ENCODE peak calls at places on chromosome 10, in six cellular contexts. R is mammary epithelial cell; S is effector memory CD4-positive, alpha-beta T cell; Y is prostate gland; U is neuronal stem cell; N is GM06990. I is an unnamed sample.

GRCh38 chr10:110919349-110919931 is at the start of gene SHOC2:
- DNase-seq in R (no peak), S (peak; percentile 99), Y (peak; percentile 99), U (no peak), N (no peak), I (no peak)

GRCh38 chr10:125559210-125559609 is 123.8 kb downstream of the TEX36 start:
- DNase-seq in R (no peak), S (no peak), Y (no peak), U (no peak), N (no peak), I (no peak)

GRCh38 chr10:66180651-66181318 is 745.1 kb upstream of the LRRTM3 start:
- DNase-seq in R (peak; percentile 40), S (no peak), Y (peak; percentile 22), U (peak; percentile 59), N (peak; percentile 1), I (peak; percentile 20)

GRCh38 chr10:114933588-114933987 is 4.4 kb upstream of the TRUB1 start:
- DNase-seq in R (peak; percentile 73), S (no peak), Y (no peak), U (no peak), N (no peak), I (no peak)

GRCh38 chr10:121653608-121654007 is 55.4 kb upstream of the FGFR2 start:
- DNase-seq in R (no peak), S (no peak), Y (no peak), U (no peak), N (no peak), I (no peak)

GRCh38 chr10:57979466-57979865 is 288.2 kb downstream of the IPMK start:
- DNase-seq in R (no peak), S (no peak), Y (no peak), U (no peak), N (no peak), I (no peak)

GRCh38 chr10:79322616-79323566 is 24.4 kb upstream of the PPIF start:
- DNase-seq in R (peak; percentile 82), S (peak; percentile 79), Y (peak; percentile 76), U (no peak), N (peak; percentile 56), I (peak; percentile 78)

GRCh38 chr10:119243478-119243877 is 36.1 kb downstream of the GRK5 start:
- DNase-seq in R (no peak), S (no peak), Y (no peak), U (no peak), N (no peak), I (no peak)

GRCh38 chr10:94324609-94325233 is 38.0 kb downstream of the NOC3L start:
- DNase-seq in R (peak; percentile 13), S (no peak), Y (no peak), U (no peak), N (no peak), I (no peak)

GRCh38 chr10:30877111-30877510 is 154.6 kb downstream of the ZNF438 start:
- DNase-seq in R (no peak), S (no peak), Y (no peak), U (no peak), N (no peak), I (no peak)

GRCh38 chr10:3477683-3478082 is 305.1 kb upstream of the PITRM1 start:
- DNase-seq in R (peak; percentile 94), S (no peak), Y (no peak), U (no peak), N (no peak), I (no peak)

GRCh38 chr10:27742195-27742925 is 3.3 kb downstream of the MKX start:
- DNase-seq in R (peak; percentile 63), S (peak; percentile 47), Y (peak; percentile 59), U (no peak), N (peak; percentile 87), I (peak; percentile 86)

GRCh38 chr10:14379556-14380330 is 49.0 kb upstream of the FRMD4A start:
- DNase-seq in R (no peak), S (no peak), Y (no peak), U (no peak), N (no peak), I (no peak)

GRCh38 chr10:88080213-88080612 is 216.8 kb downstream of the PTEN start:
- DNase-seq in R (no peak), S (no peak), Y (peak; percentile 25), U (no peak), N (peak; percentile 64), I (no peak)

GRCh38 chr10:88081457-88082054 is 218.1 kb downstream of the PTEN start:
- DNase-seq in R (no peak), S (no peak), Y (no peak), U (no peak), N (no peak), I (no peak)

GRCh38 chr10:88082391-88082790 is 219.0 kb downstream of the PTEN start:
- DNase-seq in R (no peak), S (no peak), Y (no peak), U (no peak), N (no peak), I (no peak)

GRCh38 chr10:88083597-88083989 is 220.2 kb downstream of the PTEN start:
- DNase-seq in R (no peak), S (no peak), Y (no peak), U (no peak), N (no peak), I (no peak)

DNA sequence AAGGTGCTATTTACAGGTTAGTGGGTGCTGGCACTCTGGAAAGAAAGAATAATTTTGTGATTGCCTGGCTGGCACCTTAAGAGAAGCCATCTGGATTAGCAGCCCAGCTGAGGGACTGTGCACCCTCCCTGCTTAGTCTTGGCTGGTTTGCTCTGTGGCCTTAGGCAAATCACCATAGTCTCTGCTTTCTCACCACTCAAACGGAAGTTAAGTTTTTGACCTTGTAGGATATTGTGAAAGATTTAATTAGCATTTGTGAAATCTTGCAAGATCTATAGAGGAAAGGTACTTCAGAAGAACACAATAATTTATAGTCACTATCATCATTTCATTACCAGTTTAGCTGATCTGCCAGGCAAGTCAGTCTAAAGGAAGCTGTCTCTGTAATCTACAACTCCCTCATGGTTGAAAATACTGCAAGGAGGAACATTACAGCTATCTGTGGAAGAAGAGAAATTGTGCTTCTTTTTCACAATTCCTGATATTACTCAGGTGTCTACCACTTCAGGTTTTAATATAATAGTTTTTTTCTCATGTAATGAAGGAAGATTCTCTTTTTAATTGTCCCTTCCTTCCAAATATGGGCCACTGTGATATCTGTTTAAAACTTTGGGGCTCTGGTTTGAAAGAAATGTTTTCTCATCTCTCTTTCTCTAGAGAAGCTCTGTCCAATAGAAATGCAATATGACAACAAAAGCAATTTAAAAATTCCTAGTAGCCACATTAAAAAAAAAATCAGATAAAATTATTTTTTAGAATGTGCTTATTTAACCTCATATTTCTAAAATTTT is 219.6 kb downstream of the PTEN start:
- DNase-seq in R (peak; percentile 14), S (no peak), Y (no peak), U (no peak), N (no peak), I (no peak)
- H3K4me3 ChIP-seq in R (no peak overlapping the region), S (no peak overlapping the region), Y (no peak overlapping the region), U (no peak overlapping the region), N (peak overlapping the region; percentile 27), I (no peak overlapping the region)

GRCh38 chr10:44988957-44989620 is 10.5 kb upstream of the DEPP1 start:
- DNase-seq in R (no peak), S (no peak), Y (no peak), U (no peak), N (no peak), I (no peak)

GRCh38 chr10:44990965-44991364 is 9.8 kb upstream of the ZNF22 start:
- DNase-seq in R (no peak), S (no peak), Y (no peak), U (no peak), N (no peak), I (no peak)

GRCh38 chr10:44990302-44990655 is 10.4 kb upstream of the ZNF22 start:
- DNase-seq in R (no peak), S (no peak), Y (no peak), U (peak; percentile 27), N (no peak), I (no peak)

GRCh38 chr10:44991571-44991970 is 9.2 kb upstream of the ZNF22 start:
- DNase-seq in R (no peak), S (no peak), Y (peak; percentile 9), U (no peak), N (no peak), I (no peak)

DNA sequence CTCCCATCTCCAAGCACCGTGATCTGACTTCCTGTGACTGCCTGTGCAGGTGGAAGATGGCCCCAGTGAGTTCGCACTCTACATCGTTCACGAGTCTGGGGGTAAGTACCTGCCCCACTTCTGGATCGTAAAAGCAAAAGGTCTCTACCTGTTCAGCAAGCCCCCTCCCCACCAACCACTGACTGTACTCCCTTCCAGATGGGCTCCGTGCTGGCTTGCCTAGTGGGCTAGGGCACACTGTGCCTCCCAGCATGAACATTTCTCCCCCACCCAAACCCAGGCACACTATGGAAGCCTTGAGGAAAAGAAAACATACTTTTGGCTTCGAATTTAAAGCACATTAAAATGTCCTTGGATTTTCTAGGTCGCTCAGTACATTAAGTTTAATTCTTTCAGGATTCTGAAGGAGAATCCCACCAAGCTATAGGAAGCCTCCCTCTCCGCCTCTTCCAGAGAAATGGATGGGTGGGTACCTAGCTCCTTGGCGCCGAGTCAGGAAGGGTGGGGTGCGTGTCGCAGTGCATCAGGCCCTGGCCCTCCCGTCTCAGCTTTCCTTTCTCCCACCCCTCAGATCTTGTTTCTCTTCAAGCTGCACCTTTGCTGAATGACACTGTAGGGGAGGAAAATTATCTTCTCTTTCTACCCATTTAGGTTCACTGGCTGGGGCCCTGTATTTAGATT is 11.0 kb upstream of the ZNF22 start:
- DNase-seq in R (no peak), S (no peak), Y (no peak), U (no peak), N (no peak), I (no peak)
- H3K4me3 ChIP-seq in R (no peak overlapping the region), S (no peak overlapping the region), Y (no peak overlapping the region), U (no peak overlapping the region), N (no peak overlapping the region), I (no peak overlapping the region)

GRCh38 chr10:69230128-69230527 is 10.0 kb downstream of the HKDC1 start:
- DNase-seq in R (no peak), S (no peak), Y (no peak), U (no peak), N (no peak), I (no peak)

GRCh38 chr10:69234447-69234846 is 14.3 kb downstream of the HKDC1 start:
- DNase-seq in R (no peak), S (no peak), Y (no peak), U (no peak), N (no peak), I (no peak)

GRCh38 chr10:69229565-69229886 is 9.4 kb downstream of the HKDC1 start:
- DNase-seq in R (no peak), S (peak; percentile 31), Y (no peak), U (no peak), N (no peak), I (no peak)

GRCh38 chr10:69232252-69232651 is 12.1 kb downstream of the HKDC1 start:
- DNase-seq in R (peak; percentile 76), S (no peak), Y (no peak), U (no peak), N (no peak), I (peak; percentile 46)

GRCh38 chr10:69232736-69233135 is 12.6 kb downstream of the HKDC1 start:
- DNase-seq in R (no peak), S (peak; percentile 26), Y (no peak), U (no peak), N (no peak), I (no peak)
- H3K4me3 ChIP-seq in R (no peak overlapping the region), S (no peak overlapping the region), Y (no peak overlapping the region), U (no peak overlapping the region), N (no peak overlapping the region), I (no peak overlapping the region)

DNA sequence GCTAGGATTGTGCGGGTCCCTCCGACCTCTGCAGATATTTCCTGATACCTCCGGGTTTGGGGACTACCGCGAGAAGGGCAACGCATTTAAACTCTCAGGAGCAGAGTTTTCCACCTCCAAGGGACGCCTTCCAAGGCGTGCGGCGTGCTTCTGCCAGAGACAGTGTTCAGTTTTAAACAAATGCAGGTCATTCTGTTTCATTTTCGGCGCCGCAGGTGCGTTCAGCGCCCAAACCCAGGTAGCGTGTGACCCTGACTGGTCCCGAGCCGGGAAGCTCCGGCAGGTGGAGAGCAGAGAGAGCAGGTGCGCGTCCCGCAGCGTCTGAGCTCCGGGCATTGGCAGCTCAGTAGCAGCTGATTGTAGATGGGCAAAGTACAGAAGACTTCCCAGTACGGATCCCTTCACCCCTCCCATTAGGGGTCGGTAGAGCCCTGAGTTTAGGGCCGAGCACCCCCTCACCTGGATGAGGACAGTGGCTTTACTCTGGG is 1.4 kb upstream of the CYP26A1 start:
- DNase-seq in R (no peak), S (no peak), Y (no peak), U (no peak), N (no peak), I (no peak)
- H3K4me3 ChIP-seq in R (no peak overlapping the region), S (no peak overlapping the region), Y (peak overlapping the region; percentile 6), U (peak overlapping the region; percentile 33), N (peak overlapping the region; percentile 3), I (no peak overlapping the region)